ENCODE peak calls at places on chromosomes 6 and 20, in six cellular contexts. M is HepG2, S is substantia nigra, R is GM23248, H is fibroblast of lung, E is dorsolateral prefrontal cortex. P is an unnamed sample.

GRCh38 chr6:45265246-45265645 is 62.9 kb upstream of the RUNX2 start:
- DNase-seq in M (peak), S (no peak), R (peak), H (peak), E (no peak), P (no peak)

GRCh38 chr20:63080411-63080810 is 73.6 kb upstream of the BHLHE23 start:
- DNase-seq in M (no peak), S (no peak), R (no peak), H (no peak), E (no peak), P (no peak)

GRCh38 chr20:62724692-62725595 is 16.3 kb downstream of the NTSR1 start:
- DNase-seq in M (no peak), S (no peak), R (no peak), H (no peak), E (no peak), P (no peak)

GRCh38 chr6:38671885-38672467 is 31.0 kb downstream of the GLO1 start:
- DNase-seq in M (peak), S (no peak), R (peak), H (peak), E (no peak), P (peak)

GRCh38 chr6:169963581-169964297 is 212.3 kb downstream of the ERMARD start:
- DNase-seq in M (no peak), S (no peak), R (no peak), H (no peak), E (no peak), P (no peak)

GRCh38 chr6:111809264-111809663 is 64.0 kb downstream of the FYN start:
- DNase-seq in M (no peak), S (no peak), R (peak), H (no peak), E (no peak), P (no peak)

GRCh38 chr6:68226460-68226859 is 408.6 kb upstream of the ADGRB3 start:
- DNase-seq in M (no peak), S (no peak), R (no peak), H (peak), E (no peak), P (no peak)

GRCh38 chr20:12762725-12763124 is 246.0 kb upstream of the SPTLC3 start:
- DNase-seq in M (no peak), S (no peak), R (no peak), H (no peak), E (no peak), P (peak)

GRCh38 chr20:47400685-47401084 is 44.2 kb upstream of the ZMYND8 start:
- DNase-seq in M (no peak), S (no peak), R (no peak), H (no peak), E (no peak), P (no peak)

GRCh38 chr6:2792330-2792729 is 27.1 kb downstream of the WRNIP1 start:
- DNase-seq in M (no peak), S (no peak), R (no peak), H (no peak), E (no peak), P (peak)
- H3K27ac ChIP-seq in M (no peak), S (no peak), R (peak), H (peak), E (peak), P (peak)

DNA sequence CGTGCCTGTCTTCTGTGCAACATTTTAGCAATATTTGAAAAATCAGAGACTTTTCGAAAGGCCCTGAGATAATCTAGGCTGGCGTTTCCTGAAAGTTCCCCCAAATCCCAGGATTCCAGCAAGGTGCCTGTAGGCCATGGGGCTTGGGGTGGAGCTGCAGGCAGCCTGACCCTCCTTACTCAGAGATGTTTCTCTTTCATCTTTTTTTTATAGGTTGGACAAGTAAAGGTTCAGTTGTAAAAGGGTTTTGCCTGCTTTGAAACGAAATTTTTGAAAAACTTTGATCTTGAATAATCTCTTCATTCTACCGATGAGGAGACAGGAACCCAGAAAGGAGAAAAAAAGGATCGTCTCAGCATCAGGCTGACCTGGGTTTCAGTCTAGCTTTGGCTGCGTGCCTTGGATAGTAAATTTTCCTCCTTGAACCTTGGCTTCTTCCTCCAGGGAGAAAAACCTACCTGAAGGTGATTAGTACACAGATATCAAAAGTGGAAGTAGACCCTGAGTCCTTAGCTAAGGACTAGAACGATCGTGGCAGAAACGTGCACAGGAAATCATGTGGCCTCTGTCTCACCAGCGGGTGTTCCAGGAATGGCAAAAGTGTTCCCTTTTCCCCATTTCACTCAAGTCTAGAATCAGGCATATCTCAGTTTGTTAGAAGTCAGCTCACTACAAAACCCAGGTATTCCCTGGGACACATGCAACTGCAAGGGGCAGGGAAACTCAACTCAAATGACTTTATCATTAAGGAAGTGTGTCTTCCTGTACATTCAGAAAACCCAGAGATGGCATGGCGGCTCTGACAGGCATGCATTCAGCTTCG is 128.2 kb upstream of the PTPN1 start:
- DNase-seq in M (no peak), S (no peak), R (no peak), H (no peak), E (no peak), P (no peak)
- H3K27ac ChIP-seq in M (no peak), S (no peak), R (no peak), H (no peak), E (no peak), P (no peak)

DNA sequence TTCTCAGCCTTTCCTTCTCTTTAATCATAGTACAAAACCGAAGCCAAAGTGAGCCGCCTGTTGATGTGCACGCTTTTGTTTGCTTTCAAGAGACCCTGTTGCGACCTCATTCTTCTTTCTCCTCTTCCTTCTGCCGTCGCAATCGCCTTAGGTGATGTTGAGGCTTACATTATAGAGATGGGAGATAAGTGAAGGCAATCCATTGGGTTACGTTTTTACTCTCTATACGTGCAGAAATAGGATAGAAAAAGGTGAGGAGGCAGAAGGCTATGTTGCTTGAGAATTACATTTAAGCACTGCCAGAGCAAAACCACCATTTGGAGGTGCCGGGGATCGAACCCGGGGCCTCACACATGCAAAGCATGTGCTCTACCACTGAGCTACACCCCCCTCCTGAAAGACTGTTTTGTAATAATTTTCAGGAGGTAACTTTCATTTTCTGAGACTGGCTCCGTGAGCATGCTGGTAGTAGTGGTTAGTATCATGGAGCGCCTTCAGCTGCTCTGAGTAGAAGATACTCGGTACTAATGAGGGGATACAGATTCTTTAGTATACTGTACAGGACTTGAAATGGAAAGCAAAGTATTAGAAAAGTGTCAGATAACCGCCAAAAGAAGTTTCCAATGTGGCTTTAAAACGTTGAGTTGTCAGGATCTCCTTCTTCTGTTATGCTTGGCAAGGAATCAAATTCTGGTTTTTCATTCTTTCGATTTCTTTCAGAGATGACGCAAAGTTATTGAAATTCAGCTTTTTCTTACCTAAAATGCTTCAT is 165.6 kb downstream of the TRIM27 start:
- DNase-seq in M (peak), S (no peak), R (no peak), H (peak), E (no peak), P (peak)
- H3K27ac ChIP-seq in M (no peak), S (no peak), R (no peak), H (no peak), E (no peak), P (peak)

GRCh38 chr6:142874676-142875075 is 70.3 kb downstream of the HIVEP2 start:
- DNase-seq in M (peak), S (no peak), R (no peak), H (no peak), E (no peak), P (no peak)

GRCh38 chr6:142868917-142869316 is 76.1 kb downstream of the HIVEP2 start:
- DNase-seq in M (peak), S (no peak), R (peak), H (no peak), E (no peak), P (no peak)

GRCh38 chr6:142870787-142871371 is 74.1 kb downstream of the HIVEP2 start:
- DNase-seq in M (no peak), S (no peak), R (peak), H (no peak), E (no peak), P (no peak)

GRCh38 chr6:142871910-142872331 is 73.1 kb downstream of the HIVEP2 start:
- DNase-seq in M (peak), S (no peak), R (peak), H (peak), E (no peak), P (peak)

GRCh38 chr6:142872376-142872775 is 72.6 kb downstream of the HIVEP2 start:
- DNase-seq in M (no peak), S (no peak), R (peak), H (peak), E (no peak), P (peak)
- H3K27ac ChIP-seq in M (no peak), S (peak), R (peak), H (peak), E (peak), P (peak)

DNA sequence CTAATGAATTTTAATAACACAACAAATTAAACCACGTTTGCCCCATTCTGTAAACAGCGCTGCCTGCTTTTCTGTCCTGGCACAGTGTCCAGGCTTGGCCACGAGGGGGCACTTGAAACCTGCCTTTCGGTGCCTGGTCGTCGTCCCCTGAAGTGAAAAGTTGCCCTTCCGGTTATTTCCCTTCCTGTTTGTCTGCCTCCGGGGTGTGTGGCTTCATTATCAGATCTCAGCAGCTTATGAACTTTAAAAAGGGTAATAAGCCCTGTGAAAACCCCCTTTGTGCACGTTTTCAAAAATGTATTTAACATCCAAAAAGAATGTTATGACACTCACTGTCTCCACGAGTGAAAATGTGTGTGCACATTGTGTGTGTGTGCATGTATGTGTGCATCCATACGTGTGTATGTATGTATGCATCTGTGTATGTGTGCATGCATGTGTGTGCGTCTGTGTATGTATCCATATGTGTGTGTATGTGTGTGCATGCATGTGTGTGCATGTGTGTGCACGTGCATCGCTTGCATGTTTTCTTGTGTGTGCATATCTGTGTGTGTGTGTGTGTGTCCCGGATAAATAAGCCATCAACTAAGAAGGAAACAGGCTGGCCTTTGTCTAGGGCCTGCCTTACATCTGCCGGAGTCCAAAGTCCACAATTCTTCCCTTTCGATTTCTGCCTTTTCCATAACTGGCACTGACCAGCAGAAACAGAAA is 358.4 kb downstream of the THBS2 start:
- DNase-seq in M (peak), S (peak), R (peak), H (peak), E (peak), P (peak)
- H3K27ac ChIP-seq in M (no peak), S (no peak), R (no peak), H (no peak), E (no peak), P (no peak)

GRCh38 chr6:31574106-31575061 is 981 bp upstream of the TNF start:
- DNase-seq in M (no peak), S (no peak), R (no peak), H (no peak), E (no peak), P (no peak)
- H3K27ac ChIP-seq in M (no peak), S (no peak), R (no peak), H (no peak), E (no peak), P (no peak)

DNA sequence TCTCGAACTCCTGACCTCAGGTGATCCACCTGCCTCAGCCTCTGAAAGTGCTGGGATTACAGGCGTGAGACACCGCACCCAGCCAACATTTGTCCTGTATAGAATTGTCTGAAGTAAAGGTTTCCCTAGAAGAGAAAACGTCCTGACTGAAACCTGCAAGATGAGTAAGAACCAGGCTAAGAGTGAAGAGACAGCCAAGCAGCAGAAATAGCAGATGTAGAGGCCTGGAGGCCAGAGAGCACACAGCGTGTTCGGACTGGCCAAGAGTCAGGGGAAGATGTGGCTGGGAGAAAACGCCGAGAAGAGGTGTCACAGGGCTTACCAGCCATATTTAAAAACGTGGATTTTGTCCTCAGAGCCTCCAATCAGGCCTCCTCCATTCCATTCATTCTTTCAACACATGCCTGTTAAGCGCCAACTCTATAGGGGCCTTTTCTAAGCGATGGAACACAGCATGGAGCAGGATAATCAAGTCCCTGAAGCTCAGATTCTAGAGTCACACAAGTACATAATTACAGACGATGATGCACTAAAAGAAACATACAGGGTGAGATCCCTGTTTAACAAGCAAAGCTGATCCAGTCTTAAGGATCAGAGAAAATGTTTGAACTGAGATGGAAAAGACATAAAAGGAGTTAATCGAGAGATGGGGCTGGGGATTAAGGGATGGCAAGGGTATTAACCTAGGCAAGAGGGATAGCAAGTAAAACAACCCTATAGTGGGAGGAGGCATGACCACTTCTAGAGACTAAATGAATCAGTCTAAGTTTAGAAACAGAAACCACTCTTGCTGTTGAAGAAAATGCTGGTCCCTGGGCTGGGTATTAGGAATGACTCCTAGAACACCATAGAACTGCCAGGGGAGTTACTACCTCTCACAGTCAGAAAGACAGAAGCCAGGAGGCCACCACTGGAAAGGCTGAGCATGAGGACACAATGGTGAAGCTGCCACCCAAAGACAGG is 4.8 kb downstream of the ZCCHC3 start:
- DNase-seq in M (no peak), S (no peak), R (no peak), H (no peak), E (no peak), P (peak)
- H3K27ac ChIP-seq in M (no peak), S (no peak), R (no peak), H (no peak), E (peak), P (no peak)

GRCh38 chr20:59161626-59162170 is 1.9 kb upstream of the ZNF831 start:
- DNase-seq in M (no peak), S (no peak), R (no peak), H (no peak), E (no peak), P (no peak)

GRCh38 chr20:59165389-59165785 is 1.8 kb downstream of the ZNF831 start:
- DNase-seq in M (no peak), S (no peak), R (no peak), H (no peak), E (no peak), P (no peak)

GRCh38 chr20:59164681-59165388 is 1.2 kb downstream of the ZNF831 start:
- DNase-seq in M (no peak), S (no peak), R (no peak), H (no peak), E (no peak), P (no peak)

GRCh38 chr20:59163641-59164530 is at the start of gene ZNF831:
- DNase-seq in M (no peak), S (no peak), R (no peak), H (no peak), E (no peak), P (no peak)

DNA sequence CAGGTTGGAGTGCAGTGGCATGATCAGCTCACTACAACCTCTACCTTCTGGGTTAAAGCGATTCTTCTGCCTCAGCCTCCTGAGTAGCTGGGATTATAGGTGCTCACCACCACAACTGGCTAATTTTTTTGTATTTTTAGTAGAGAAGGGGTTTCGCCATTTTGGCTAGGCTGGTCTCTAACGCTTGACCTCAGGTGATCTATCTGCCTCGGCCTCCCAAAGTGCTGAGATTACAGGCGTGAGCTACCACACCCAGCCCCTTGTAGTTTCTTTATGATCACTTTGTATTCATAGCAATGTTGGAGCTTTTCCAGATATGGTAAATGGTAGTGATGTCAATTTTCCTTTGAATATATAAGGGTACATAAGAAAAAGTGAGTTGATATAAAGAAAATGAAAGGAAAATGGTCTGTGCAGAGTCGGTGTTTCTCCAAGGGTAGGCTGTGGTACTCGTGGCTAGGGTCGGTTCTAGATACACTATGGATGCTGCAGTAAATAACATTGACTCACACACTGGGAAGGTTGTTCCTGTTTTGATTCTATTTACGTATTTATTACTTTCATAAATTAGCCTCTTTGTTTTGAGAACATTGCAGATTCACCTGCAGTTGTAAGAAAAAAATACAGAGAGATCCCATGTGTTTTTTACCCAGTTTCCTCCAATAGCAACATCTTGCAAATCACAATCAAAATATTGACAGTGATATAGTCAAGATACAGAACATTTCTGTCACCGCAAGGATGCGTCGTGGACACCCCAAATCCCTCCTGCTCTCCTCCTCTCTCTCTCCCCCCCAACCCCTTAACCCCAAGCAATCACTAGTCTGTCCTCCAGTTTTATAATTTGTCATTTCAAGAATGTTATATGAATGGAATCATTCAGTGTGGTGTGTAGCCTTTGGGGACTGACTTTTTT is 2.4 kb downstream of the ZNF831 start:
- DNase-seq in M (no peak), S (no peak), R (no peak), H (no peak), E (no peak), P (no peak)
- H3K27ac ChIP-seq in M (no peak), S (no peak), R (no peak), H (no peak), E (no peak), P (no peak)

GRCh38 chr20:53841741-53842140 is 228.7 kb downstream of the BCAS1 start:
- DNase-seq in M (no peak), S (no peak), R (no peak), H (no peak), E (no peak), P (no peak)

GRCh38 chr20:53838311-53838873 is 232.0 kb downstream of the BCAS1 start:
- DNase-seq in M (no peak), S (no peak), R (no peak), H (no peak), E (no peak), P (no peak)

GRCh38 chr20:53840462-53841000 is 229.9 kb downstream of the BCAS1 start:
- DNase-seq in M (no peak), S (no peak), R (no peak), H (no peak), E (no peak), P (no peak)

GRCh38 chr20:53837126-53837826 is 233.1 kb downstream of the BCAS1 start:
- DNase-seq in M (no peak), S (no peak), R (no peak), H (no peak), E (no peak), P (no peak)

GRCh38 chr20:53839423-53840176 is 230.8 kb downstream of the BCAS1 start:
- DNase-seq in M (no peak), S (no peak), R (no peak), H (no peak), E (no peak), P (no peak)
- H3K27ac ChIP-seq in M (no peak), S (no peak), R (no peak), H (no peak), E (no peak), P (no peak)